ENCODE peak calls at places on chromosomes 16 and 17, in five cellular contexts. W is T-helper 1 cell; U is stimulated activated CD4-positive, alpha-beta T cell treated with anti-CD3 and anti-CD28 coated beads, Interleukin-1b, Interleukin-23, amount 100 ng/mL, for 24 hours; T is activated CD8-positive, alpha-beta memory T cell treated with anti-CD3 and anti-CD28 coated beads for 24 hours; B is stimulated activated CD8-positive, alpha-beta memory T cell treated with anti-CD3 and anti-CD28 coated beads, Interleukin-4, amount 100 ng/mL, for 4 hours. C is an unnamed sample.

GRCh38 chr17:41530062-41531048 is 2.2 kb upstream of the KRT19 start:
- DNase-seq in W (no peak), U (no peak), T (no peak), B (no peak), C (no peak)

GRCh38 chr16:57627184-57627871 is 1.1 kb upstream of the ADGRG1 start:
- DNase-seq in W (no peak), U (no peak), T (no peak), B (no peak), C (no peak)

GRCh38 chr16:89471225-89471624 is 19.1 kb downstream of the ANKRD11 start:
- DNase-seq in W (no peak), U (no peak), T (no peak), B (no peak), C (no peak)

GRCh38 chr16:4347010-4347409 is 4.1 kb downstream of the PAM16 start:
- DNase-seq in W (no peak), U (no peak), T (no peak), B (no peak), C (no peak)

GRCh38 chr17:83152745-83153611 is 73.6 kb downstream of the METRNL start:
- DNase-seq in W (no peak), U (no peak), T (no peak), B (no peak), C (no peak)

GRCh38 chr17:27540300-27541105 is 84.3 kb downstream of the KSR1 start:
- DNase-seq in W (no peak), U (no peak), T (no peak), B (no peak), C (peak)

GRCh38 chr16:965487-965886 is 5.3 kb downstream of the LMF1 start:
- DNase-seq in W (no peak), U (no peak), T (no peak), B (no peak), C (no peak)

GRCh38 chr16:19822534-19822933 is 62.1 kb downstream of the GPRC5B start:
- DNase-seq in W (no peak), U (no peak), T (no peak), B (no peak), C (no peak)